ENCODE peak calls at places on chromosomes 11 and 22, in eight cellular contexts. X is T47D, R is left lung, L is SK-MEL-5, O is neuronal stem cell, M is HEK293T, Z is left cardiac atrium, V is GM12865. W is an unnamed sample.

GRCh38 chr11:6630632-6631291 is 11.5 kb upstream of the TPP1 start:
- DNase-seq in R (no peak), L (no peak), M (no peak), V (no peak), Z (no peak), X (no peak), O (no peak), W (no peak)

GRCh38 chr22:27452245-27452644 is 349.3 kb downstream of the MN1 start:
- DNase-seq in M (no peak), Z (no peak), V (no peak), X (no peak), L (no peak), R (no peak), O (no peak), W (no peak)

GRCh38 chr11:65859812-65860277 is 388 bp upstream of the MUS81 start:
- DNase-seq in L (no peak), Z (no peak), V (no peak), R (peak), X (no peak), M (no peak), O (no peak), W (no peak)

GRCh38 chr11:59960502-59961381 is 3.1 kb upstream of the OOSP4A start:
- DNase-seq in V (no peak), X (no peak), O (no peak), L (no peak), Z (no peak), M (no peak), R (no peak), W (no peak)

GRCh38 chr22:42949159-42949558 is 65.8 kb downstream of the PACSIN2 start:
- DNase-seq in M (no peak), L (peak), O (no peak), R (no peak), X (no peak), V (no peak), Z (no peak), W (no peak)

GRCh38 chr11:67056640-67057409 is at the start of gene RHOD:
- DNase-seq in X (peak), O (peak), R (peak), V (no peak), L (no peak), M (no peak), Z (peak), W (no peak)

GRCh38 chr11:2299773-2300172 is 1.9 kb downstream of the C11orf21 start:
- DNase-seq in M (no peak), V (no peak), Z (no peak), X (no peak), R (no peak), L (no peak), O (no peak), W (no peak)

GRCh38 chr11:70265341-70265740 is 5.1 kb upstream of the PPFIA1 start:
- DNase-seq in R (no peak), Z (no peak), O (no peak), V (peak), L (no peak), M (no peak), X (no peak), W (no peak)

GRCh38 chr11:79184285-79184684 is 256.5 kb downstream of the TENM4 start:
- DNase-seq in R (no peak), M (no peak), L (no peak), X (no peak), O (no peak), Z (no peak), V (no peak), W (no peak)

W was measured in RWPE2.